ENCODE peak calls at places on chromosomes 11 and 22, in seven cellular contexts. Q is uterus, Z is sigmoid colon, C is stomach, L is body of pancreas, J is endothelial cell of umbilical vein, R is spleen. E is an unnamed sample.

GRCh38 chr11:131688056-131688693 is 317.8 kb downstream of the NTM start:
- DNase-seq in Z (no peak), J (peak), C (peak), Q (peak), R (no peak), L (peak), E (peak)

GRCh38 chr11:70610561-70610960 is 212.2 kb downstream of the CTTN start:
- DNase-seq in Q (no peak), C (no peak), J (no peak), R (no peak), L (peak), Z (no peak), E (no peak)

GRCh38 chr11:76233936-76234703 is 27.8 kb upstream of the WNT11 start:
- DNase-seq in R (peak), J (peak), C (no peak), Q (peak), Z (peak), L (peak), E (no peak)

GRCh38 chr22:44057411-44057987 is 33.4 kb downstream of the PARVB start:
- DNase-seq in L (peak), R (no peak), Q (peak), J (no peak), C (no peak), Z (peak), E (no peak)

GRCh38 chr11:66119348-66120133 is 49.5 kb downstream of the PACS1 start:
- DNase-seq in J (peak), C (no peak), Z (no peak), L (peak), Q (no peak), R (no peak), E (peak)

GRCh38 chr11:76736773-76737495 is 46.2 kb upstream of the TSKU start:
- DNase-seq in L (no peak), Q (no peak), Z (no peak), R (no peak), J (no peak), C (no peak), E (no peak)

GRCh38 chr22:17120711-17121234 is 387 bp downstream of the TMEM121B start:
- DNase-seq in C (no peak), Z (no peak), Q (no peak), J (no peak), L (no peak), R (no peak), E (no peak)

GRCh38 chr11:57205046-57205671 is 23.4 kb downstream of the LRRC55 start:
- DNase-seq in L (no peak), C (no peak), R (no peak), J (no peak), Q (no peak), Z (no peak), E (no peak)

GRCh38 chr11:36278531-36279245 is 10.5 kb downstream of the COMMD9 start:
- DNase-seq in L (peak), Q (no peak), J (no peak), C (no peak), Z (no peak), R (no peak), E (no peak)

GRCh38 chr11:16179668-16180067 is 176.7 kb downstream of the SOX6 start:
- DNase-seq in L (no peak), J (no peak), C (no peak), R (no peak), Z (no peak), Q (no peak), E (no peak)

GRCh38 chr11:79168530-79169110 is 272.2 kb downstream of the TENM4 start:
- DNase-seq in C (no peak), L (no peak), J (no peak), Z (no peak), R (no peak), Q (no peak), E (no peak)

GRCh38 chr22:29846290-29846689 is 8.2 kb upstream of the ASCC2 start:
- DNase-seq in J (no peak), L (no peak), Q (no peak), C (no peak), Z (no peak), R (no peak), E (no peak)

GRCh38 chr11:19027829-19028595 is 32.5 kb downstream of the MRGPRX2 start:
- DNase-seq in L (peak), J (peak), R (no peak), Z (no peak), C (no peak), Q (no peak), E (peak)

GRCh38 chr11:62694455-62695167 is 5.3 kb upstream of the LRRN4CL start:
- DNase-seq in Q (peak), J (peak), C (peak), Z (peak), L (peak), R (peak), E (peak)

GRCh38 chr11:27254744-27255446 is 108.1 kb downstream of the CCDC34 start:
- DNase-seq in R (no peak), Z (no peak), Q (no peak), C (no peak), L (no peak), J (no peak), E (no peak)

GRCh38 chr22:26770624-26771023 is 113.2 kb downstream of the MIAT start:
- DNase-seq in Z (no peak), Q (no peak), J (no peak), C (no peak), R (no peak), L (no peak), E (no peak)

GRCh38 chr11:71325418-71326327 is 73.3 kb upstream of the SHANK2 start:
- DNase-seq in J (no peak), Q (no peak), Z (peak), L (no peak), C (no peak), R (peak), E (no peak)

GRCh38 chr11:70671083-70671482 is 272.8 kb downstream of the CTTN start:
- DNase-seq in Z (no peak), J (no peak), C (no peak), L (no peak), Q (no peak), R (no peak), E (no peak)

GRCh38 chr11:134257101-134257500 is 3.7 kb downstream of the ACAD8 start:
- DNase-seq in J (no peak), C (no peak), Q (no peak), R (no peak), Z (no peak), L (no peak), E (no peak)

GRCh38 chr11:45538363-45538762 is 127.1 kb downstream of the CHST1 start:
- DNase-seq in R (no peak), Z (no peak), Q (no peak), C (no peak), J (no peak), L (no peak), E (no peak)

GRCh38 chr22:17501679-17502285 is 61.5 kb upstream of the SLC25A18 start:
- DNase-seq in C (no peak), L (peak), J (peak), Z (no peak), Q (no peak), R (no peak), E (peak)

GRCh38 chr22:33519140-33519973 is 400.9 kb downstream of the LARGE1 start:
- DNase-seq in L (peak), J (no peak), Q (peak), Z (no peak), R (no peak), C (no peak), E (peak)

GRCh38 chr22:25970996-25971811 is 198.1 kb upstream of the SEZ6L start:
- DNase-seq in Q (no peak), J (no peak), Z (no peak), R (no peak), L (no peak), C (no peak), E (no peak)

GRCh38 chr11:76656087-76656531 is 14.4 kb downstream of the LRRC32 start:
- DNase-seq in Z (peak), L (no peak), Q (no peak), C (no peak), J (no peak), R (no peak), E (no peak)

GRCh38 chr11:61756452-61757212 is 4.2 kb downstream of the MYRF start:
- DNase-seq in J (peak), R (no peak), Q (no peak), L (peak), Z (no peak), C (peak), E (peak)

GRCh38 chr11:108926522-108927380 is 261.9 kb downstream of the DDX10 start:
- DNase-seq in J (no peak), Z (no peak), L (no peak), R (no peak), C (no peak), Q (no peak), E (no peak)

GRCh38 chr22:43060213-43060612 is 29.0 kb downstream of the TTLL1 start:
- DNase-seq in C (peak), Q (peak), R (no peak), L (peak), Z (no peak), J (peak), E (peak)

GRCh38 chr11:76620471-76620870 is 50.1 kb downstream of the LRRC32 start:
- DNase-seq in R (no peak), J (peak), Z (no peak), Q (no peak), C (no peak), L (no peak), E (no peak)

GRCh38 chr11:109641549-109641948 is 219.6 kb downstream of the C11orf87 start:
- DNase-seq in Q (no peak), J (no peak), C (no peak), L (no peak), R (no peak), Z (no peak), E (no peak)

GRCh38 chr22:47484960-47485571 is 722.6 kb downstream of the TBC1D22A start:
- DNase-seq in Q (no peak), J (no peak), C (no peak), R (no peak), Z (no peak), L (no peak), E (no peak)

GRCh38 chr11:32279672-32280071 is 155.7 kb downstream of the WT1 start:
- DNase-seq in J (no peak), Q (no peak), Z (no peak), L (no peak), C (no peak), R (no peak), E (no peak)

DNA sequence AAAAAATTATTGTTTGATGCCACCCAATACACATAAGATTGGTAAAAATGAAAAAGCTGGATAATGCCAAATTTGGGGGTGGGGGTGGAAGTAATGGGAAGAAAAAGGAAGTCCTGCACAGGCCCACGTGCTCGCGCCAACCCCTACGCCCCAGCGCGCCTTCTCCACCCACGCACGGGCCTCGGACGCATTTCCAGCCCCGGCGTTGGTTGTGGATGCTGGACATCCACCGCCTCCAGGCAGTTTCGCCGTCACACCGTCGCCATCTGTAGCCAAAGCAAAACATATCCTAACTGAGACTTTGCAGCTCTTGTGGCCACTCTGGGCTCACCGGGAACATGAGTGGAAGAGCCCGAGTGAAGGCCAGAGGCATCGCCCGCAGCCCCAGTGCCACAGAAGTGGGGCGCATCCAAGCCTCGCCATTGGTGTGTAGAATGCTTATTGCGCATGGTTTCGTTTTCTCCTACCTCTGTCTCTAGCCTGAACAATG is at the start of gene PIWIL4:
- DNase-seq in J (no peak), R (no peak), C (no peak), L (no peak), Q (no peak), Z (no peak), E (no peak)
- TF ChIP-seq POLR2A in J (no peak), R (no peak), C (no peak), L (no peak), Q (no peak), Z (no peak), E (no peak)

DNA sequence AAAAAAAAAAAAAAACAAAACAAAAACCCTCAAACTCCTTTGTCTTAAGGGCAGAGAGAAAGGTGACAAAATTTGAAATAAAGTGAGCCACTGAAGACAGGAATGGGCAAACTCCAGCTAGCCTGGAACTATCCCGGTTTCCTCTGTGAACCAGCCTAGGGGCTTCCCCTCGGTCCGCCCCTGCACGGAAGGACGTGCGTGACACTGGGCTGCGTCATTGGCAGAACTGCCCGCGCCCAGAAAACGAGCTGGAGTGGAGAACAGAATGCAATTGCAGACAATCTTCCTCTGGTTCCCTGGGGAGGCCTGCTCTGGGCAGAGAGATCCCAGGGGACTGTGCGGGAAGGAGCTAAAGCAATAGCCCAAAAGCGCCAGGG is 628 bp downstream of the RAB38 start:
- DNase-seq in L (peak), Q (peak), C (peak), Z (peak), R (peak), J (peak), E (no peak)
- TF ChIP-seq POLR2A in L (no peak), Q (no peak), C (no peak), Z (no peak), R (no peak), J (no peak), E (no peak)

GRCh38 chr22:46069518-46070214 is 80.7 kb upstream of the PPARA start:
- DNase-seq in C (peak), L (peak), R (peak), Q (peak), Z (peak), J (peak), E (no peak)

GRCh38 chr22:46071451-46072029 is 78.8 kb upstream of the PPARA start:
- DNase-seq in R (peak), Z (peak), J (peak), Q (peak), C (peak), L (peak), E (no peak)

GRCh38 chr22:46072030-46072881 is 78.1 kb upstream of the PPARA start:
- DNase-seq in L (peak), Z (peak), J (peak), R (peak), Q (peak), C (peak), E (no peak)

GRCh38 chr22:46070215-46070721 is 80.1 kb upstream of the PPARA start:
- DNase-seq in Z (peak), R (peak), Q (peak), L (peak), J (peak), C (peak), E (no peak)

GRCh38 chr22:46070722-46071450 is 79.4 kb upstream of the PPARA start:
- DNase-seq in R (peak), J (peak), C (peak), Z (peak), L (peak), Q (peak), E (no peak)
- TF ChIP-seq POLR2A in R (no peak), J (no peak), C (no peak), Z (no peak), L (peak), Q (peak), E (peak)

DNA sequence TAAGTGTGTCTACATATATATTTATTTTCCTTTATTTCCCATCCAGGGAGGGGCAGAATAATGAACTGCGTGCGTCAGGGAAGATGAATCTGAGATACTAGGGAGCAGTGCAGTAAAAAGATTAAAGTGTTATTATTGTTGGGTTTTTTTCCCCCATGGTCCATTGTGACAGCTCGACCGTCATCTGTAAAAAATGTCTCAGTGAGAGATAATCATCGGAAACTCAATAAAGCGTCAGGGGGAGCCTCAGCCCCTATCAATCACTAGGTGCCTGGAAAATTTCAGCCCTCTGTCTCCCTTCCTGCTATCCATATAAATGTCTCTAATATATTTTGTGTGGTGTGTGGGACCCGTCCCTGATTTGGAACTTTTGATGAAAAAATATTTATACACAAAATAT is 64.5 kb downstream of the CLPB start:
- DNase-seq in R (no peak), J (peak), Q (no peak), C (no peak), Z (no peak), L (no peak), E (no peak)
- TF ChIP-seq POLR2A in R (no peak), J (no peak), Q (no peak), C (no peak), Z (no peak), L (no peak), E (no peak)

DNA sequence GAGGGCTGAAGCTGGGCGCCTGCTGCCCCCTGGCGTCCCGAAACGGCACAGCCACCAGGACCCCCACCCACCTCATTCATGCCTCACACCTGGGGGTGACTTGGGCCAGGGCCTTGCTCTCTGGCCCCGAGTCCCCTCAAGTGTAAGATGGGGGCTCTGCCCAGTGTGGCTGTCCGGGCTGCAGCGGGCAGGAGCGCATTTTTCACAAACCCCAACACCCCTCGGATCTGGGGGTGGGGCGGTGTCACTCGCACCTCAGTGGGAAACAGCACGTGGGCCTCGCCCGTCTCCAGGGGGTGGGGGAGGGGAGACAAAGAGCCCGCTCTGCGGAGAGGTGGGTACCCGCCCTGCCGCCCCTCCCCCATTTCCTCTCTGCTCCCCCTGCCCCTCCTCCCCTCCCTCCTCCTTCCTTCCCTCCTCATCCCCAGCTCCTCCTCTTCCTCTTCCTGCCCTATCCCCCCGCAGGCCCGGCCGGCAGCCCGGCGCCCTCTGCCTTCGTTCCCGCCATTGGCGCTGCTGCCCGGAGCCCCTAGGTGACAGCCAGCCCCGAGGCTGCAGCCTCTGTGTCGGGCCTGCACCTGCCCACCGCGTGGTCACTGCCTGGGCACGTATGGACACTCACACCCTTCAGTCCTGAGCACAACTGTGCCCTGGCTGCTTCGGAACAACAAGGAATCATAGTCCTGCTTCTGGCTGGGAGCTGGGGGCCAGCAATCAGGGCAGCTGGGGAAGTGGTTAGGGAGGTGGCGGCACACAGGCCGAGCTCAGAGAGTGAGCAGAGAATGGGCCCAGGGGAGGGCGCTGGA is 6.8 kb upstream of the CDKN1C start:
- DNase-seq in Z (peak), Q (peak), L (no peak), J (peak), R (peak), C (peak), E (peak)
- TF ChIP-seq POLR2A in Z (no peak), Q (no peak), L (no peak), J (peak), R (no peak), C (no peak), E (peak)

GRCh38 chr11:87666730-87667129 is 508.5 kb downstream of the RAB38 start:
- DNase-seq in J (no peak), R (no peak), L (no peak), Z (no peak), Q (no peak), C (no peak), E (no peak)
- TF ChIP-seq POLR2A in J (no peak), R (no peak), L (no peak), Z (no peak), Q (no peak), C (no peak), E (no peak)

E was measured in H54.